ENCODE peak calls at places on chromosomes 13 and 19, in ten cellular contexts. D, H, U, Y, B, O, E, G, J and L are unnamed samples.

GRCh38 chr13:88919970-88920628 is 1248.9 kb downstream of the SLITRK5 start:
- DNase-seq in E (no peak), G (no peak), B (no peak), H (no peak), Y (no peak), O (no peak), D (no peak), J (no peak), U (no peak), L (no peak)

GRCh38 chr19:41767105-41767504 is 11.8 kb downstream of the CEACAM6 start:
- DNase-seq in E (no peak), B (no peak), H (no peak), D (no peak), U (no peak), Y (no peak), J (no peak), O (no peak), G (no peak), L (no peak)

GRCh38 chr19:22595918-22596341 is 38.2 kb upstream of the ZNF492 start:
- DNase-seq in J (no peak), U (no peak), O (no peak), B (peak), D (no peak), E (peak), H (no peak), G (peak), Y (peak), L (no peak)

GRCh38 chr13:32639502-32640105 is 53.4 kb downstream of the PDS5B start:
- DNase-seq in D (peak), B (peak), E (peak), O (peak), Y (peak), J (peak), U (peak), H (peak), G (peak), L (no peak)

GRCh38 chr13:50357586-50358118 is 342.4 kb downstream of the KCNRG start:
- DNase-seq in G (no peak), E (no peak), O (no peak), B (no peak), D (peak), J (no peak), H (no peak), Y (peak), U (peak), L (peak)

GRCh38 chr13:113204378-113204734 is 4.1 kb downstream of the PCID2 start:
- DNase-seq in B (no peak), J (no peak), U (no peak), E (no peak), G (no peak), H (no peak), Y (no peak), O (no peak), D (no peak), L (no peak)

GRCh38 chr13:50687545-50687944 is 155.9 kb downstream of the DLEU7 start:
- DNase-seq in Y (no peak), D (no peak), O (no peak), J (no peak), E (no peak), H (no peak), B (no peak), U (no peak), G (no peak), L (no peak)

GRCh38 chr19:1453525-1454371 is 3.8 kb downstream of the APC2 start:
- DNase-seq in Y (no peak), H (no peak), B (peak), O (no peak), D (no peak), U (no peak), E (peak), J (no peak), G (no peak), L (peak)

GRCh38 chr19:56671613-56671994 is at the start of gene ZNF835:
- DNase-seq in O (peak), H (no peak), G (peak), B (peak), U (peak), D (peak), E (peak), J (no peak), Y (no peak), L (peak)

GRCh38 chr19:16085115-16085514 is 8.8 kb downstream of the TPM4 start:
- DNase-seq in O (no peak), G (no peak), B (no peak), U (no peak), E (no peak), J (no peak), H (no peak), Y (no peak), D (no peak), L (peak)

GRCh38 chr19:52722062-52723005 is 12.5 kb downstream of the ZNF611 start:
- DNase-seq in J (no peak), E (no peak), B (no peak), G (no peak), H (no peak), D (no peak), U (no peak), O (no peak), Y (no peak), L (no peak)

GRCh38 chr19:13986348-13986904 is 19.7 kb downstream of the RFX1 start:
- DNase-seq in G (no peak), J (no peak), H (no peak), O (peak), B (peak), D (peak), Y (no peak), U (peak), E (peak), L (peak)

GRCh38 chr13:30736461-30736860 is 1.1 kb downstream of the ALOX5AP start:
- DNase-seq in H (no peak), E (no peak), O (no peak), B (no peak), J (no peak), Y (no peak), D (no peak), G (no peak), U (no peak), L (no peak)

GRCh38 chr13:28843594-28843993 is 23.5 kb downstream of the MTUS2 start:
- DNase-seq in E (no peak), J (no peak), Y (no peak), H (no peak), D (no peak), U (no peak), B (no peak), G (no peak), O (no peak), L (no peak)

GRCh38 chr19:39830406-39830805 is 3.6 kb downstream of the DYRK1B start:
- DNase-seq in E (no peak), G (no peak), O (no peak), D (no peak), H (no peak), U (no peak), J (no peak), B (no peak), Y (no peak), L (no peak)

GRCh38 chr19:39832341-39833083 is 1.4 kb downstream of the DYRK1B start:
- DNase-seq in U (no peak), E (no peak), D (no peak), H (no peak), J (no peak), B (no peak), Y (no peak), O (no peak), G (no peak), L (no peak)

GRCh38 chr19:39830847-39831246 is 3.1 kb downstream of the DYRK1B start:
- DNase-seq in D (no peak), O (no peak), E (no peak), B (no peak), J (no peak), Y (no peak), H (no peak), G (no peak), U (no peak), L (no peak)

GRCh38 chr19:39833160-39833463 is 850 bp downstream of the DYRK1B start:
- DNase-seq in J (no peak), O (no peak), B (no peak), G (no peak), E (no peak), U (no peak), H (no peak), Y (no peak), D (no peak), L (no peak)

GRCh38 chr19:39831679-39832078 is 2.3 kb downstream of the DYRK1B start:
- DNase-seq in J (no peak), E (no peak), G (no peak), B (no peak), O (no peak), D (no peak), U (no peak), H (no peak), Y (no peak), L (no peak)
- TF ChIP-seq EP300 in J (no peak), E (no peak), G (no peak), B (no peak), O (no peak), D (no peak), U (no peak), H (no peak), Y (no peak), L (no peak)

DNA sequence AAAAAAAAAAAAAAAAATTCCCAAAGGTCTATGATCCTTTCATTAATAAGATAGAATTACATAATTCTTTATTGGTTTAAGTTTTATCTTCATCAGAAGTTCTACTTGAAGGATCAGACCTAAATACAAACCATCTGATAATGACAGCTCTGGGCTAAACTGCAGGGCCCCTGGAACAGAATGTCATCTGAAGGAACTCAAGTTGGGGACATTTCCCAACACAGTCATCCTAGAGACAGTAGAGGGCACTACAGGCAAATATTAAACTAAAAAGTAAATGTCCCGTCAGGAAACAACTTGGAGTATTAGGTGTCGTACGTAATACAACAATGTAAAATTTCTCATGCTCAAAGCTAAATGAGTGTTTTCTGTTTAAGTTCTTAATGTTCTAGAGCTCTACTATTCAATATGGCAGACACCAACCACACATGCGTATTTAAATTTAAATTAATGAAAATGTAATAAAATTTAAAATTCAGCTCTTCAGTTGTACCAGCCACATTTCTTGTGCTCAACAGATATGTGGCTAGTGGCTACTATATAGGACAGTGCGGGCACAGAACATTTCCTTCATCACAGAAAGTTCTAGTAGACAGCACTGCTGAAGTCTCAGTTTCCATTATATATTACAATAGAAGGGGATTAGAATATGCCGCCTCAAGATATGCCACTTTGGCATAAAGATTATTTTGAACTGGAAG is 21.8 kb upstream of the NAXD start:
- DNase-seq in O (no peak), E (no peak), D (no peak), U (no peak), Y (peak), B (peak), J (peak), H (peak), G (no peak), L (no peak)
- TF ChIP-seq EP300 in O (no peak), E (peak), D (no peak), U (no peak), Y (peak), B (no peak), J (no peak), H (no peak), G (no peak), L (no peak)

GRCh38 chr19:18090545-18091216 is 3.9 kb upstream of the IL12RB1 start:
- DNase-seq in O (no peak), E (no peak), Y (no peak), H (no peak), B (no peak), G (no peak), J (no peak), U (no peak), D (no peak), L (no peak)
- TF ChIP-seq EP300 in O (no peak), E (no peak), Y (no peak), H (no peak), B (no peak), G (no peak), J (no peak), U (no peak), D (no peak), L (no peak)

DNA sequence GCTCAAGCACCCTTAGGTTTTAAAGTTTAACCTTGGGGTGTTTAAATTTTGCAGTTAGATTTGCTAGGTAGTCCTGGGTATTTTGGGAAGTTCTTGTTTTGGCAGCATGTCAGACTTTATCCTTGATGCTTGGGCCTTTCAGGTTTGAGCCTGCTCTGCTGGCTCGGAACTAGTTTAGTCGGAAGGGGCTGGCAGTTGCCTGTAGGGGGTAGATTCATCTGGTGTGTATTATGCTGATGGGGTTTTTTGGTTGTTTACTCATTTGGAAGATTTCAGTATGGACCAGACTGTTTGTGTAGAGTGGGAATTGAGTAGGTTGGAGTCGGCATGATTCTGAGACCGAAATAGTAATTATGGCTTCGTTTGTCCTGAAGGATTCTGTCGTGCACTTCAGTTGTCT is 15.1 kb downstream of the ILF3 start:
- DNase-seq in O (no peak), G (no peak), B (no peak), U (no peak), Y (no peak), H (no peak), J (no peak), E (no peak), D (no peak), L (no peak)
- TF ChIP-seq EP300 in O (no peak), G (no peak), B (no peak), U (no peak), Y (no peak), H (no peak), J (no peak), E (no peak), D (no peak), L (no peak)